ENCODE peak calls at places on chromosomes 4 and X, in six cellular contexts. T, V, S, R, J and I are unnamed samples. For H3K36me3, the result is how much of the 10 kb centered on the place peaks cover.

GRCh38 chrX:119407681-119408080 is 8.5 kb downstream of the SLC25A43 start:
- DNase-seq in J (no peak), R (no peak), T (peak), V (no peak), S (no peak), I (no peak)

GRCh38 chrX:36961590-36961989 is 46.6 kb upstream of the FAM47C start:
- DNase-seq in T (no peak), R (no peak), V (no peak), J (no peak), S (no peak), I (no peak)

GRCh38 chr4:158782539-158783360 is 13.9 kb downstream of the FNIP2 start:
- DNase-seq in T (peak), V (no peak), S (no peak), R (no peak), J (no peak), I (no peak)

GRCh38 chr4:17552427-17552826 is 24.6 kb upstream of the LAP3 start:
- DNase-seq in S (no peak), V (no peak), J (no peak), R (no peak), T (no peak), I (no peak)

GRCh38 chr4:55214172-55214571 is 88.8 kb upstream of the KDR start:
- DNase-seq in R (no peak), V (no peak), J (no peak), T (no peak), S (peak), I (no peak)

GRCh38 chr4:174451897-174452296 is 70.4 kb downstream of the HPGD start:
- DNase-seq in J (no peak), R (no peak), S (no peak), V (no peak), T (no peak), I (no peak)

GRCh38 chrX:14832151-14832550 is 40.7 kb downstream of the FANCB start:
- DNase-seq in V (no peak), J (no peak), R (no peak), S (no peak), T (peak), I (no peak)

GRCh38 chr4:79852305-79852730 is 220.7 kb downstream of the ANTXR2 start:
- DNase-seq in J (peak), V (peak), S (no peak), R (peak), T (peak), I (no peak)

GRCh38 chr4:137025484-137026059 is 506.7 kb downstream of the PCDH18 start:
- DNase-seq in S (no peak), J (no peak), V (no peak), R (no peak), T (no peak), I (no peak)

GRCh38 chrX:12973561-12974216 is 1.2 kb upstream of the TMSB4X start:
- DNase-seq in J (no peak), S (peak), V (peak), R (no peak), T (no peak), I (no peak)

GRCh38 chr4:101345596-101346311 is 1.6 kb downstream of the PPP3CA start:
- DNase-seq in V (peak), J (peak), R (peak), S (peak), T (peak), I (peak)

GRCh38 chr4:186840222-186840701 is 116.6 kb upstream of the FAT1 start:
- DNase-seq in R (no peak), T (peak), V (no peak), S (no peak), J (peak), I (no peak)

GRCh38 chr4:60588556-60588955 is 611.6 kb upstream of the ADGRL3 start:
- DNase-seq in J (no peak), V (no peak), R (no peak), S (no peak), T (no peak), I (no peak)

GRCh38 chr4:85932371-85933305 is 427.2 kb downstream of the MAPK10 start:
- DNase-seq in S (no peak), R (peak), T (peak), J (no peak), V (peak), I (no peak)

GRCh38 chr4:82968972-82969371 is 41.7 kb downstream of the LIN54 start:
- DNase-seq in S (peak), V (no peak), R (no peak), T (no peak), J (no peak), I (no peak)
- H3K36me3 ChIP-seq in S (half or more), V (under half), R (under half), T (under half), J (under half), I (under half)

GRCh38 chr4:36283912-36284465 is 2.6 kb downstream of the DTHD1 start:
- DNase-seq in T (no peak), S (no peak), R (no peak), J (no peak), V (no peak), I (no peak)

GRCh38 chr4:36277533-36277932 is 3.9 kb upstream of the DTHD1 start:
- DNase-seq in S (no peak), T (no peak), R (no peak), J (no peak), V (no peak), I (no peak)

GRCh38 chr4:36278789-36279188 is 2.6 kb upstream of the DTHD1 start:
- DNase-seq in J (no peak), T (no peak), S (no peak), V (no peak), R (no peak), I (no peak)

GRCh38 chr4:36281384-36282106 is at the start of gene DTHD1:
- DNase-seq in J (no peak), R (no peak), T (peak), S (no peak), V (no peak), I (no peak)

DNA sequence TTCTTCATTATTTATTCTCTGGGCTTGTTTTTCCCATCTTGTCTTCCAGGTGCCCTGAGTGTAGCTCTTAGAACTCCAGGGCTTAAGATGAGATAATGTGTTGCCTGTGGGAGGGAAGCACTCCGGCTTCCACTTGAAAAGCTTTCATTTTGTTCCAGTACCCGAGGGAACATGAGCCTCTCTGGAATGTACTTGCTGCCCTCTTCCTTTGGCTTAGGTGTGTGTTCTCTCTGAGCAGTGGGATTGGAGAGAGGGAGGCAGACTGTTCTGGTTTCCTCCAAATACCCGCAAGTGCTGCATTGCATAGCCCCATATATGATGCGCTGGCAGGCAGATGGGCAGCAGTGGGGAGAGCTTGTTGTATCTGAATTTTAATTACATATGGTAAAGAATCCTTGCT is 861 bp upstream of the DTHD1 start:
- DNase-seq in T (peak), V (peak), R (no peak), S (no peak), J (no peak), I (no peak)
- H3K4me3 ChIP-seq in T (no peak), V (no peak), R (no peak), S (no peak), J (no peak), I (no peak)

GRCh38 chr4:165867961-165868360 is 5.1 kb upstream of the TLL1 start:
- DNase-seq in S (no peak), T (no peak), V (no peak), R (no peak), J (no peak), I (no peak)

GRCh38 chr4:165861378-165861777 is 11.7 kb upstream of the TLL1 start:
- DNase-seq in J (no peak), R (no peak), V (no peak), T (no peak), S (no peak), I (no peak)

GRCh38 chr4:165865995-165866650 is 6.9 kb upstream of the TLL1 start:
- DNase-seq in S (no peak), J (no peak), V (no peak), T (no peak), R (no peak), I (no peak)

DNA sequence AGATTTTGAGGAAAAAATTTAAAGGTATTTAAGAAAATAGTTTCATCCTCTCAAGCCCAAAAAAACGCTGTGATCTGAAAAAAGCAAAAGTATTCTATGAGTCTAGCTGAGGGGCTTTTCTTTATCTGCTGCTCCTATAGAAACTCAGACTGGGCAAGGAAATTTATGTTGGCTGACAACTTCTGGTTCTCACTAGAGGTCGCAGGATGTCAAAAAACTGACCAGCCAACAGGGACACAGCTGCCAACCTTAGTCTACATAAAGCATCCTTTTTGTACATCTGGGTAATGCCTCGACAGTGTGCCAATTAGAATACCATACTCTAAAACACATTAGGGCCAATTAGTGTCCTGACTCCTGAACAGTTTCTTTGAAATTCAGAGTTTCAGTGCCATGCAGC is 8.8 kb upstream of the TLL1 start:
- DNase-seq in V (no peak), J (no peak), S (peak), R (no peak), T (no peak), I (no peak)
- TF ChIP-seq CTCF in V (no peak), J (no peak), S (peak), R (no peak), T (no peak), I (no peak)

GRCh38 chr4:877502-877901 is 51.6 kb upstream of the CPLX1 start:
- DNase-seq in J (no peak), T (no peak), R (peak), S (no peak), V (no peak), I (no peak)
- H3K36me3 ChIP-seq in J (under half), T (under half), R (under half), S (half or more), V (half or more), I (half or more)

DNA sequence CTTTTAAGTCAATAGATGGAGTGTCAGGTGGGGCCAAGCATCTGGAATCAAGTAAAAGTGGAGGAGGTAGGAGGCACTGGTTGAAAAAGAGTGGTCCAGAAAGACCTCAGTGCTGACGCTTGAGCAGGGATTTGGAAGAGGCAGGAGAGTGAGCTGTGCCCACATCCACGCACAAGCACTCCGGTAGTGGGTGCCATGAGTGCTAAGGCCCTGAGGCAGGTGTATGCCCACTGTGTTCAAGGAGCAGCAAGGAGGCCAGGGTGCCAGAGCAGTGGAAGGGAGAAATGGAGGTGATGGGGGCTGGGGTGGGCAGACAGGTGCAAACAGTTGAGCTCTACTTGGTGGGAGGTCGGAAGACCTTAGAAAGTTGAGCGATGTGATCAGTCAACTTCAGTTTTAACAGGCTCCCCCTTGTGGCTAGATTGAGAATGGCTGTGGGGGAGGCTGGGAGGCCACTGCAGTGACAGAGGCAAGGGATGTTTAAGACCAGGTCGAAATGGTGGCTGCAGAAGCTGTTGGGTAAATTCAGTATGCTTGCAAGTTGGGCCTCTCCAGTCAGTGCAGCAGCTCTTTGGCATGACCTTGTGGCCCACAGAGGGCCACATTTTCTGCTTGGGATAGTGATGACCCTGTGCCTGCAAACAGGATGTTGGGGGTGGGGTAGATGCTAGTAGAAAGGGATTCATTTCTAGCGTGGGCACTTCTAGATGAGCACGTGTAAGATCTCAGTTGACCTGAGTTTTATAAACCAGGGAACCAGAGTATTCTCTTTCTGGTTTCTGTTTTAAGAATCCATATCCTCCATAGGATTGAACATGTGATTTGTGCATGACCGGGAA is 12.7 kb downstream of the TKTL1 start:
- DNase-seq in T (peak), S (peak), R (no peak), V (peak), J (peak), I (no peak)
- H3K4me3 ChIP-seq in T (no peak), S (no peak), R (no peak), V (no peak), J (no peak), I (no peak)

GRCh38 chrX:79530310-79531108 is 163.4 kb upstream of the ITM2A start:
- DNase-seq in T (no peak), R (peak), S (no peak), V (no peak), J (no peak), I (no peak)

DNA sequence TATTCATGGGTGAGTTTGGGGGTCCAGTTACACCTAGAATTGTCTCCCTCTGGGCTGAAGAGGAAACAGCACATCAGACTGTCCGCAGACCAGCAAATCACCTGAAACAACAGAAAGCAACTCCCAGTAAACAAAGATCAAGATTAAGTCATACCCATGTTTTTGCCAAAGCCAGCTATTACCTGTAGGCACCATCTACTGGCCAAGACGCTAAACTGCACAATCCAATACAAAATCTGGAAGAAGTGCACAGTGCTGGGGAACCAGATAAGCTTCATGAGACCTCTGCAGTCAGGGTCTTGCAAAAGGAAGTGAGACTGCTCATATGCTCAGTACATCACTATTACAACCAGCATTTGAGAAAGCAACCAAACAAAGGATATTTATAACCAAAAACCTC is 157.5 kb upstream of the ITM2A start:
- DNase-seq in V (no peak), R (no peak), J (no peak), S (no peak), T (no peak), I (no peak)
- TF ChIP-seq CTCF in V (no peak), R (peak), J (no peak), S (peak), T (no peak), I (no peak)

GRCh38 chr4:8280158-8280875 is 10.8 kb downstream of the HTRA3 start:
- DNase-seq in J (no peak), S (no peak), V (no peak), R (peak), T (no peak), I (no peak)

GRCh38 chr4:8281519-8282133 is 12.1 kb downstream of the HTRA3 start:
- DNase-seq in T (peak), V (no peak), S (no peak), R (peak), J (peak), I (no peak)

GRCh38 chr4:8279321-8280157 is 10.0 kb downstream of the HTRA3 start:
- DNase-seq in R (peak), S (no peak), J (no peak), V (no peak), T (no peak), I (no peak)

GRCh38 chr4:8282134-8282641 is 12.6 kb downstream of the HTRA3 start:
- DNase-seq in V (no peak), S (no peak), T (no peak), J (no peak), R (peak), I (no peak)

DNA sequence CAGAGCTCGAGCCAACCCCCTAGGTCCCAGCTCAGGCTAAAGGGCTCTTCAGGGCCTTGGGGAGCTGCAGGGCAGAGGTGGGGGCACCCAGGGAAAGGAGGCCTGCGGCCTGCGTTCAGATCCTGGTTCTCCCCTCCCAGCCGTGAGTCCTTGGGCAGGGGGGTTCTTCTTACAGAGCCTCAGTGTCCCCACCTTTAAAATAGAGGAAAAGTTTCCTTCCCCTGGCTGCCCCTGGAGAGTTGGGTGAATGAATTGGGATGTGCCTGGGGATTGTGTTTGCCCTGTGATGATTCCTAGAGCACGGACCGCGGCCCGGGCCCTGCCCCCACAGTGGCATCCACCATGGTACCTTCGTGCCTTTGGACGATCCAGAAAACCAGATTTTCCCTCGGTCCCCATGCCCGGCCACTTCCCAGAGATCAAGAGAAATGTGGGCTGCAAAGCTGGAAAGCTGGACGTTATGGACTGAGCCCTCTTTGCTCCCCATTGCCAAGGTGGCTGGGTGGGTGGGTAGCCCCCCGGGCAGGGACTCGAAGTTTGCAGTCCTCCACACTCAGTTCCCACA is 11.4 kb downstream of the HTRA3 start:
- DNase-seq in T (no peak), S (no peak), J (no peak), V (no peak), R (peak), I (no peak)
- H3K36me3 ChIP-seq in T (under half), S (under half), J (under half), V (under half), R (under half), I (under half)

GRCh38 chr4:2837904-2838496 is 5.6 kb upstream of the ADD1 start:
- DNase-seq in T (peak), S (peak), J (peak), V (peak), R (peak), I (peak)

GRCh38 chr4:2836391-2836859 is 7.2 kb upstream of the ADD1 start:
- DNase-seq in S (no peak), T (no peak), V (no peak), J (peak), R (peak), I (no peak)

GRCh38 chr4:2837110-2837903 is 6.3 kb upstream of the ADD1 start:
- DNase-seq in V (peak), J (peak), R (peak), S (no peak), T (no peak), I (no peak)

GRCh38 chr4:2835978-2836377 is 7.7 kb upstream of the ADD1 start:
- DNase-seq in J (peak), R (peak), T (no peak), S (no peak), V (peak), I (no peak)

GRCh38 chr4:2839060-2839459 is 4.6 kb upstream of the ADD1 start:
- DNase-seq in S (no peak), T (no peak), V (no peak), J (no peak), R (no peak), I (peak)
- H3K4me3 ChIP-seq in S (peak), T (no peak), V (no peak), J (no peak), R (no peak), I (no peak)